ENCODE peak calls at places on chromosomes 3 and 15, in five cellular contexts. N, D, M, C and S are unnamed samples.

GRCh38 chr15:92578096-92578835 is 77.3 kb downstream of the FAM174B start:
- DNase-seq in N (peak; percentile 22), D (no peak), M (no peak), C (no peak), S (no peak)

GRCh38 chr15:98719169-98719515 is 70.8 kb downstream of the IGF1R start:
- DNase-seq in N (no peak), D (no peak), M (no peak), C (no peak), S (peak; percentile 11)

GRCh38 chr3:89155811-89156210 is 48.4 kb downstream of the EPHA3 start:
- DNase-seq in N (no peak), D (no peak), M (no peak), C (no peak), S (no peak)

GRCh38 chr3:56801151-56801596 is 575 bp downstream of the ARHGEF3 start:
- DNase-seq in N (no peak), D (no peak), M (no peak), C (peak; percentile 48), S (no peak)

GRCh38 chr15:98866503-98866902 is 141.1 kb downstream of the PGPEP1L start:
- DNase-seq in N (no peak), D (peak; percentile 86), M (no peak), C (no peak), S (peak; percentile 81)

GRCh38 chr3:123194552-123194951 is 7.2 kb upstream of the SEC22A start:
- DNase-seq in N (no peak), D (no peak), M (peak; percentile 36), C (peak; percentile 8), S (peak; percentile 41)

GRCh38 chr3:25707268-25707928 is 42.7 kb upstream of the TOP2B start:
- DNase-seq in N (no peak), D (no peak), M (no peak), C (no peak), S (no peak)

GRCh38 chr3:40086890-40087884 is 222.3 kb upstream of the EIF1B start:
- DNase-seq in N (peak; percentile 52), D (no peak), M (no peak), C (peak; percentile 60), S (no peak)

GRCh38 chr15:91857772-91858171 is 4.3 kb downstream of the SLCO3A1 start:
- DNase-seq in N (no peak), D (no peak), M (no peak), C (no peak), S (no peak)

GRCh38 chr3:12159227-12159601 is 502 bp upstream of the TIMP4 start:
- DNase-seq in N (no peak), D (peak; percentile 95), M (no peak), C (no peak), S (no peak)

GRCh38 chr3:188319569-188319968 is 165.6 kb downstream of the LPP start:
- DNase-seq in N (no peak), D (no peak), M (no peak), C (no peak), S (peak; percentile 33)

GRCh38 chr3:3714572-3714971 is 84.7 kb upstream of the LRRN1 start:
- DNase-seq in N (no peak), D (no peak), M (no peak), C (no peak), S (no peak)

GRCh38 chr3:156902916-156903315 is 76.8 kb downstream of the LEKR1 start:
- DNase-seq in N (no peak), D (no peak), M (no peak), C (no peak), S (no peak)

GRCh38 chr3:12229896-12230295 is 59.0 kb upstream of the PPARG start:
- DNase-seq in N (peak; percentile 82), D (no peak), M (no peak), C (no peak), S (no peak)

GRCh38 chr3:160756907-160757623 is 1.0 kb downstream of the PPM1L start:
- DNase-seq in N (no peak), D (no peak), M (no peak), C (no peak), S (peak; percentile 43)

GRCh38 chr3:71784914-71785593 is at the start of gene PROK2:
- DNase-seq in N (no peak), D (peak; percentile 32), M (no peak), C (no peak), S (peak; percentile 56)

GRCh38 chr3:24843955-24844354 is 349.3 kb upstream of the THRB start:
- DNase-seq in N (no peak), D (no peak), M (no peak), C (no peak), S (no peak)

GRCh38 chr15:101496198-101496986 is 6.9 kb upstream of the PCSK6 start:
- DNase-seq in N (no peak), D (no peak), M (no peak), C (no peak), S (no peak)

GRCh38 chr3:100005670-100006393 is 108.5 kb downstream of the FILIP1L start:
- DNase-seq in N (no peak), D (no peak), M (no peak), C (no peak), S (no peak)

GRCh38 chr3:58672880-58673279 is 6.3 kb upstream of the FAM3D start:
- DNase-seq in N (no peak), D (no peak), M (no peak), C (no peak), S (no peak)

GRCh38 chr3:45979378-45979777 is 16.2 kb downstream of the FYCO1 start:
- DNase-seq in N (no peak), D (no peak), M (no peak), C (no peak), S (no peak)

GRCh38 chr3:77298405-77298804 is 258.5 kb downstream of the ROBO2 start:
- DNase-seq in N (no peak), D (no peak), M (no peak), C (no peak), S (no peak)

GRCh38 chr15:58538901-58539300 is 107.1 kb downstream of the LIPC start:
- DNase-seq in N (no peak), D (no peak), M (no peak), C (no peak), S (no peak)

GRCh38 chr15:57821826-57822225 is 115.3 kb downstream of the POLR2M start:
- DNase-seq in N (no peak), D (no peak), M (no peak), C (no peak), S (no peak)

GRCh38 chr3:53250881-53251605 is 4.8 kb downstream of the TKT start:
- DNase-seq in N (no peak), D (no peak), M (no peak), C (no peak), S (no peak)

GRCh38 chr3:155131104-155131503 is 51.0 kb downstream of the MME start:
- DNase-seq in N (no peak), D (no peak), M (no peak), C (no peak), S (peak; percentile 10)

GRCh38 chr3:186930639-186931486 is 537 bp downstream of the ST6GAL1 start:
- DNase-seq in N (peak; percentile 74), D (peak; percentile 90), M (peak; percentile 23), C (peak; percentile 58), S (peak; percentile 63)

GRCh38 chr3:81279481-81280273 is 481.8 kb downstream of the GBE1 start:
- DNase-seq in N (no peak), D (no peak), M (no peak), C (no peak), S (peak; percentile 11)

GRCh38 chr3:196207159-196207832 is 3.9 kb downstream of the ZDHHC19 start:
- DNase-seq in N (no peak), D (no peak), M (no peak), C (no peak), S (no peak)

GRCh38 chr3:194308635-194309213 is 42.4 kb downstream of the CPN2 start:
- DNase-seq in N (no peak), D (peak; percentile 63), M (no peak), C (no peak), S (no peak)

GRCh38 chr15:96324192-96324895 is 6.2 kb upstream of the NR2F2 start:
- DNase-seq in N (no peak), D (no peak), M (no peak), C (no peak), S (no peak)

GRCh38 chr3:60752800-60753199 is 498.5 kb downstream of the FHIT start:
- DNase-seq in N (no peak), D (no peak), M (no peak), C (no peak), S (no peak)

GRCh38 chr3:160755776-160756304 is at the start of gene PPM1L:
- DNase-seq in N (peak; percentile 59), D (peak; percentile 67), M (peak; percentile 15), C (peak; percentile 68), S (peak; percentile 79)

GRCh38 chr15:52113708-52114107 is 1.1 kb upstream of the BCL2L10 start:
- DNase-seq in N (no peak), D (no peak), M (no peak), C (no peak), S (no peak)

GRCh38 chr15:74865316-74865715 is 7.8 kb downstream of the SCAMP2 start:
- DNase-seq in N (no peak), D (no peak), M (no peak), C (no peak), S (no peak)

GRCh38 chr15:53936137-53936536 is 42.1 kb upstream of the UNC13C start:
- DNase-seq in N (no peak), D (no peak), M (no peak), C (no peak), S (no peak)
- H3K9me3 ChIP-seq in N (no peaks in the 10 kb centered on the region), D (no peaks in the 10 kb centered on the region), M (no peaks in the 10 kb centered on the region), C (no peaks in the 10 kb centered on the region), S (no peaks in the 10 kb centered on the region)

DNA sequence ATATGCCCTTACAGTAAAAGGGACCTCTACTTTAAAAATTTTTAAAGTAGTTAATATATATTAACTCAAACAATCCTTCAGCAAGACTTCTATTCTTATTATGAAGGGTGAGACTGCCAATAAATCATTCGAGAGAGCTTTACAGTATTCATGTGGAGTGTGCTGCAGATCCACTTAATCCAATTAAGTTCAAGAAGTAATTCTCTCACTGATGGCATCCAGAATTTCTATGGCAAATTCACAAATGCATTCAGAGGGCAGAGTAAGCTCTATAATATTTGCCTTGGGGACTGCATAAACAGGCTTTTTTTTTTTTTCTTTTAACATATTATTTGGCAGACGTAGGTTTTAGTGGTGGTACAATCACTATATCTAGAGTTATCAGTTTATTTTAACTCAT is 692.0 kb downstream of the NLGN1 start:
- DNase-seq in N (no peak), D (peak; percentile 90), M (no peak), C (no peak), S (no peak)
- TF ChIP-seq CTCF in N (no peak), D (no peak), M (no peak), C (no peak), S (no peak)

GRCh38 chr3:48475188-48475587 is 28.7 kb downstream of the ATRIP start:
- DNase-seq in N (no peak), D (no peak), M (no peak), C (no peak), S (no peak)
- H3K27ac ChIP-seq in N (no peak overlapping the region), D (no peak overlapping the region), M (no peak overlapping the region), C (no peak overlapping the region), S (no peak overlapping the region)

GRCh38 chr3:151199569-151200438 is 3.2 kb downstream of the GPR171 start:
- DNase-seq in N (no peak), D (no peak), M (no peak), C (no peak), S (no peak)
- H3K9me3 ChIP-seq in N (no peaks in the 10 kb centered on the region), D (no peaks in the 10 kb centered on the region), M (no peaks in the 10 kb centered on the region), C (no peaks in the 10 kb centered on the region), S (no peaks in the 10 kb centered on the region)